ENCODE peak calls at places on chromosomes 16 and 17, in six cellular contexts. V is omental fat pad; N is MM.1S; D is activated effector memory CD4-positive, alpha-beta T cell treated with Interleukin-2 at 50 U/mL for 16 hours; J is EL; X is skeletal muscle cell. P is an unnamed sample.

GRCh38 chr16:84777435-84777834 is 42.4 kb upstream of the CRISPLD2 start:
- DNase-seq in V (no peak), N (no peak), D (no peak), J (no peak), X (no peak), P (no peak)

GRCh38 chr17:74868251-74868907 is 4.4 kb downstream of the FDXR start:
- DNase-seq in V (no peak), N (no peak), D (no peak), J (no peak), X (no peak), P (peak)

GRCh38 chr16:55499951-55500350 is 8.9 kb upstream of the LPCAT2 start:
- DNase-seq in V (no peak), N (no peak), D (no peak), J (peak), X (peak), P (no peak)

GRCh38 chr17:67434061-67434525 is 57.0 kb downstream of the PITPNC1 start:
- DNase-seq in V (no peak), N (no peak), D (peak), J (no peak), X (no peak), P (no peak)

GRCh38 chr17:82648761-82649474 is 674 bp upstream of the WDR45B start:
- DNase-seq in V (no peak), N (no peak), D (no peak), J (peak), X (no peak), P (peak)

GRCh38 chr17:73013299-73013698 is 79.2 kb downstream of the SLC39A11 start:
- DNase-seq in V (no peak), N (no peak), D (no peak), J (no peak), X (no peak), P (no peak)

GRCh38 chr16:22073350-22073749 is 19.0 kb upstream of the VWA3A start:
- DNase-seq in V (no peak), N (no peak), D (no peak), J (no peak), X (no peak), P (no peak)

GRCh38 chr17:42459983-42460300 is 1.3 kb downstream of the ATP6V0A1 start:
- DNase-seq in V (no peak), N (peak), D (no peak), J (peak), X (no peak), P (no peak)

GRCh38 chr17:68184141-68184571 is 63.7 kb upstream of the AMZ2 start:
- DNase-seq in V (no peak), N (no peak), D (no peak), J (no peak), X (no peak), P (no peak)

GRCh38 chr17:20896153-20896649 is 146.6 kb downstream of the USP22 start:
- DNase-seq in V (no peak), N (no peak), D (no peak), J (peak), X (no peak), P (peak)

GRCh38 chr16:86962259-86962658 is 354.9 kb downstream of the C16orf95 start:
- DNase-seq in V (no peak), N (no peak), D (no peak), J (no peak), X (no peak), P (no peak)

GRCh38 chr17:1227917-1228751 is 42.1 kb upstream of the BHLHA9 start:
- DNase-seq in V (no peak), N (no peak), D (no peak), J (no peak), X (no peak), P (peak)

GRCh38 chr16:54503436-54503835 is 216.8 kb upstream of the IRX3 start:
- DNase-seq in V (no peak), N (no peak), D (no peak), J (no peak), X (no peak), P (no peak)

GRCh38 chr17:78829477-78829876 is 11.1 kb downstream of the USP36 start:
- DNase-seq in V (no peak), N (no peak), D (no peak), J (no peak), X (no peak), P (no peak)

GRCh38 chr17:50396261-50397110 is 837 bp downstream of the LRRC59 start:
- DNase-seq in V (peak), N (peak), D (no peak), J (peak), X (peak), P (peak)

P was measured in testis.